ENCODE peak calls at places on chromosomes 7 and 10, in eight cellular contexts. K is astrocyte, D is OCI-LY7, Q is WERI-Rb-1, R is left ventricle myocardium inferior, L is transverse colon, T is kidney, S is adrenal gland. O is an unnamed sample.

GRCh38 chr7:4266270-4267040 is 415.6 kb upstream of the FOXK1 start:
- DNase-seq in R (no peak), S (no peak), Q (no peak), K (no peak), T (no peak), D (no peak), L (no peak), O (no peak)

GRCh38 chr10:132363921-132364593 is 32.1 kb downstream of the LRRC27 start:
- DNase-seq in S (no peak), T (no peak), Q (no peak), K (peak; percentile 71), D (no peak), R (no peak), L (no peak), O (no peak)

GRCh38 chr7:148650232-148650858 is 48.4 kb upstream of the CUL1 start:
- DNase-seq in Q (no peak), L (no peak), R (no peak), D (no peak), S (no peak), T (no peak), K (peak; percentile 81), O (no peak)

GRCh38 chr10:3167611-3168330 is 4.8 kb downstream of the PITRM1 start:
- DNase-seq in D (no peak), Q (no peak), T (peak; percentile 47), S (peak; percentile 33), L (no peak), K (no peak), R (no peak), O (no peak)

GRCh38 chr7:15674586-15674985 is 11.9 kb downstream of the MEOX2 start:
- DNase-seq in T (no peak), D (no peak), L (no peak), R (no peak), Q (no peak), S (no peak), K (no peak), O (no peak)

GRCh38 chr7:24701232-24701898 is 55.9 kb downstream of the GSDME start:
- DNase-seq in D (no peak), R (no peak), S (no peak), Q (no peak), T (no peak), K (peak; percentile 94), L (no peak), O (no peak)

GRCh38 chr7:96179341-96179740 is 142.6 kb downstream of the SLC25A13 start:
- DNase-seq in L (no peak), K (no peak), T (no peak), D (no peak), R (no peak), S (no peak), Q (no peak), O (no peak)

GRCh38 chr10:105597297-105597696 is 956.2 kb downstream of the SORCS3 start:
- DNase-seq in L (no peak), D (no peak), Q (no peak), S (no peak), R (no peak), K (no peak), T (no peak), O (no peak)

GRCh38 chr7:102068846-102069245 is 217.8 kb upstream of the SH2B2 start:
- DNase-seq in R (no peak), S (no peak), L (no peak), Q (no peak), K (no peak), T (no peak), D (no peak), O (no peak)

GRCh38 chr10:26380815-26381214 is 57.3 kb upstream of the APBB1IP start:
- DNase-seq in R (no peak), S (no peak), L (no peak), K (no peak), T (no peak), D (no peak), Q (no peak), O (no peak)

GRCh38 chr10:118621304-118621942 is 26.0 kb upstream of the PRLHR start:
- DNase-seq in Q (no peak), L (no peak), D (no peak), R (no peak), S (no peak), K (no peak), T (no peak), O (no peak)

DNA sequence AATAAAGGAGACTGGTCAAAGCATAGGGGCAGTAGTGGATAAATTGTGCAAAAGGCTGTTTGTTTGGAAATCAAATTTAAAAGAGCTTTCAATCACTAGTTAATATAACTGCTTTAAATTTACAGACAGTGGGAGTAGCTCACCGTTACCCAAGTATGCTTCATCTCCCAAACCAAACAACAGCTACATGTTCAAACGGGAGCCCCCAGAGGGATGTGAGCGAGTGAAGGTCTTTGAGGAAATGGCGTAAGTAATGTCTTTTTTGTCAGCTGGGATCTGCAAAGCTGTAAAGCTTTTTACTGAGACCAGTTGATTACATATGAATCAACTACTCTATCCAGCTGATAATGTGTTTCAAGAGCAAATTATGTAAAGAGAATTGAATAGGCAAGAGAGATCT is 116.2 kb downstream of the GLCCI1 start:
- DNase-seq in T (no peak), D (no peak), Q (no peak), K (no peak), S (no peak), R (no peak), L (no peak), O (no peak)
- H3K36me3 ChIP-seq in T (no peaks in the 10 kb centered on the region), D (peaks cover 46% of the 10 kb centered on the region), Q (peaks cover 4% of the 10 kb centered on the region), K (peaks cover 3% of the 10 kb centered on the region), S (no peaks in the 10 kb centered on the region), R (peaks cover 11% of the 10 kb centered on the region), L (no peaks in the 10 kb centered on the region), O (peaks cover 11% of the 10 kb centered on the region)

GRCh38 chr10:48943096-48943495 is 3.5 kb upstream of the LRRC18 start:
- DNase-seq in R (no peak), T (no peak), D (no peak), S (no peak), Q (no peak), K (no peak), L (no peak), O (no peak)

GRCh38 chr10:48940958-48941357 is 1.3 kb upstream of the LRRC18 start:
- DNase-seq in L (no peak), Q (no peak), D (no peak), S (no peak), K (no peak), T (no peak), R (no peak), O (no peak)

GRCh38 chr10:48939790-48940325 is at the start of gene LRRC18:
- DNase-seq in R (no peak), D (no peak), Q (no peak), S (no peak), T (no peak), L (no peak), K (no peak), O (no peak)

GRCh38 chr10:48940372-48940771 is 732 bp upstream of the LRRC18 start:
- DNase-seq in S (no peak), D (no peak), L (no peak), K (no peak), R (no peak), Q (no peak), T (no peak), O (no peak)

DNA sequence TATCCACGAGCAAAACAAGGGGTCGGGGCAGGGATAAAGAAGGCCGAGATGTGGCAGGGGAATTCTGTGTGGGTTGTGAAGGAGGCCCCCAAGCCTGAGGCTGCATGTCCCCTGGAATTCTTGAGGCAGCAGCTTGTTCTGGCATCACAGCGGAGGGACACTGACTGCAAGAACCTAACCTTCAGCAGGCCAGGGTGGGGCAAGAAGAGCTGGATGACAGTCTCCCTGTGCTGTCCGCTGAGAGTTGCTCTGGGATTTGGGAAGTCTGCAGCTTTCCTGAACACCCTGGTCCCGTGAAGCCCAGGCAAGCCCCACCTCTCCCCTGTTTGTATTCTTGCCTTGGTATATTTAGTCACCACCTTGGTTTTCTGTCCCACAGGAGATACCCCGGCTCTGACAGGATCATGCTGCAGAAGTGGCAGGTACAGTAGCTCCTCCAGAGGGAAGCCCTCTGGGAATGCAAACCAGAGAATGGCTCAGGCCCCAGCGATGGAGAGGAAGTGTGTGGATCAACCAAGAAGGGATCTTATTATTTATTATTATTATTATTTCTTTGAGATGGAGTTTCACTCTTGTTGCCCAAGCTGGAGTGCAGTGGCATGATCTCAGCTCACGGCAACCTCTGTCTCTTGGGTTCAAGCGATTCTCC is 1.9 kb upstream of the LRRC18 start:
- DNase-seq in S (no peak), R (no peak), T (no peak), K (no peak), Q (no peak), D (no peak), L (no peak), O (no peak)
- H3K36me3 ChIP-seq in S (no peaks in the 10 kb centered on the region), R (no peaks in the 10 kb centered on the region), T (no peaks in the 10 kb centered on the region), K (no peaks in the 10 kb centered on the region), Q (no peaks in the 10 kb centered on the region), D (peaks cover 35% of the 10 kb centered on the region), L (no peaks in the 10 kb centered on the region), O (peaks cover 21% of the 10 kb centered on the region)

DNA sequence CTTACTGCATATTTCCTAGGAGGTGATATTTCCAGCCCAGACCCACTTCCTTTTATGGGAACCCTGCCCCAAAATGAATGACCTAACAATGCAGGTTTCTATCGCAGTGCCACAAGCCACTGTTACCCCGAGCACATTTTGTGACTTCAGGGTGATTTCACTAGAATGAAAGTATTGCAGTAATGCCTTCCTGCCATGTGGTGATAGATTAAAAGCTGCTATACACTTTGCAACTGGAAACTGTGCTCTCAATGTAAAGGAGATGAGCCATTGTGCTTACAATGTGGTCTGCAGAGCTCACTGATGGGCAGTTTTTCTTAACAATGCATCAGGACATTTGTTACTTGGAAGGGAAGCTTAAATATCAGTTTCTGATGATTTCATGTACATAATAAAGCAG is 90.5 kb upstream of the RSU1 start:
- DNase-seq in D (no peak), R (no peak), T (no peak), L (no peak), S (no peak), Q (no peak), K (no peak), O (no peak)
- H3K36me3 ChIP-seq in D (no peaks in the 10 kb centered on the region), R (no peaks in the 10 kb centered on the region), T (peaks cover 4% of the 10 kb centered on the region), L (no peaks in the 10 kb centered on the region), S (no peaks in the 10 kb centered on the region), Q (no peaks in the 10 kb centered on the region), K (no peaks in the 10 kb centered on the region), O (no peaks in the 10 kb centered on the region)

GRCh38 chr10:73793456-73793855 is 8.1 kb downstream of the ZSWIM8 start:
- DNase-seq in T (no peak), S (peak; percentile 13), D (no peak), Q (no peak), L (no peak), R (no peak), K (no peak), O (no peak)
- H3K36me3 ChIP-seq in T (peaks cover 67% of the 10 kb centered on the region), S (no peaks in the 10 kb centered on the region), D (peaks cover 74% of the 10 kb centered on the region), Q (peaks cover 82% of the 10 kb centered on the region), L (no peaks in the 10 kb centered on the region), R (peaks cover 96% of the 10 kb centered on the region), K (peaks cover 46% of the 10 kb centered on the region), O (peaks cover 65% of the 10 kb centered on the region)